ENCODE peak calls at places on chromosome 1, in six cellular contexts. Q is left lung; E is CD4-positive, CD25-positive, alpha-beta regulatory T cell; L is pancreas; N is mucosa of descending colon; U is DND-41. H is an unnamed sample. For H3K4me1, the result is how much of the 10 kb centered on the place peaks cover.

GRCh38 chr1:3579626-3580025 is 31.7 kb downstream of the MEGF6 start:
- DNase-seq in U (no peak), N (no peak), E (no peak), Q (no peak), L (no peak), H (no peak)

GRCh38 chr1:48236716-48237470 is 14.4 kb downstream of the SLC5A9 start:
- DNase-seq in U (no peak), L (no peak), Q (no peak), E (peak), N (no peak), H (no peak)

GRCh38 chr1:113094506-113094905 is 21.5 kb downstream of the LRIG2 start:
- DNase-seq in L (no peak), N (no peak), U (no peak), E (no peak), Q (no peak), H (no peak)

GRCh38 chr1:69410893-69411292 is 156.8 kb upstream of the LRRC7 start:
- DNase-seq in L (no peak), Q (no peak), N (no peak), E (no peak), U (no peak), H (no peak)

GRCh38 chr1:219081943-219082925 is 91.4 kb upstream of the LYPLAL1 start:
- DNase-seq in Q (peak), N (no peak), E (no peak), L (no peak), U (no peak), H (no peak)

GRCh38 chr1:9942399-9942938 is 722 bp downstream of the LZIC start:
- DNase-seq in Q (no peak), E (peak), N (no peak), U (peak), L (peak), H (peak)

GRCh38 chr1:18965206-18966173 is 9.0 kb upstream of the IFFO2 start:
- DNase-seq in Q (no peak), L (no peak), E (no peak), N (no peak), U (no peak), H (no peak)

GRCh38 chr1:119209943-119210342 is 69.5 kb upstream of the WARS2 start:
- DNase-seq in E (no peak), U (no peak), L (no peak), N (no peak), Q (no peak), H (no peak)

GRCh38 chr1:159867322-159868064 is 5.0 kb upstream of the VSIG8 start:
- DNase-seq in N (peak), L (peak), E (no peak), Q (no peak), U (no peak), H (no peak)

GRCh38 chr1:50272923-50273322 is 150.3 kb downstream of the DMRTA2 start:
- DNase-seq in N (no peak), E (no peak), Q (no peak), U (no peak), L (no peak), H (no peak)

GRCh38 chr1:45414746-45415145 is 74.5 kb upstream of the MUTYH start:
- DNase-seq in Q (no peak), U (no peak), N (no peak), E (no peak), L (no peak), H (no peak)

GRCh38 chr1:179599623-179600249 is 8.1 kb downstream of the TDRD5 start:
- DNase-seq in N (no peak), U (no peak), L (no peak), E (no peak), Q (no peak), H (no peak)

GRCh38 chr1:26094677-26095383 is 16.8 kb upstream of the PDIK1L start:
- DNase-seq in U (no peak), E (no peak), Q (no peak), L (peak), N (no peak), H (no peak)

GRCh38 chr1:244371294-244372141 is 80.2 kb downstream of the ADSS2 start:
- DNase-seq in Q (no peak), L (no peak), U (peak), E (no peak), N (no peak), H (no peak)

GRCh38 chr1:79259390-79260336 is 253.1 kb upstream of the ADGRL4 start:
- DNase-seq in E (no peak), Q (no peak), L (no peak), U (no peak), N (no peak), H (no peak)

GRCh38 chr1:226882631-226883409 is 12.4 kb downstream of the PSEN2 start:
- DNase-seq in L (no peak), U (peak), E (peak), Q (no peak), N (no peak), H (no peak)

GRCh38 chr1:25549273-25550154 is 6.1 kb downstream of the LDLRAP1 start:
- DNase-seq in E (peak), Q (peak), N (peak), U (no peak), L (peak), H (peak)

GRCh38 chr1:65420590-65421340 is at the start of the genes LEPR and LEPROT:
- DNase-seq in E (peak), Q (no peak), L (no peak), U (peak), N (no peak), H (no peak)

GRCh38 chr1:112537451-112537850 is 28.7 kb downstream of the WNT2B start:
- DNase-seq in N (no peak), Q (no peak), E (no peak), L (no peak), U (no peak), H (no peak)

GRCh38 chr1:156691216-156691615 is 14.0 kb upstream of the NES start:
- DNase-seq in N (no peak), U (no peak), Q (peak), L (no peak), E (no peak), H (no peak)

GRCh38 chr1:201650608-201650933 is 111.6 kb downstream of the NAV1 start:
- DNase-seq in E (no peak), Q (no peak), U (no peak), L (no peak), N (no peak), H (no peak)

GRCh38 chr1:112172294-112172882 is 182.9 kb upstream of the KCND3 start:
- DNase-seq in Q (no peak), N (no peak), L (peak), U (peak), E (no peak), H (no peak)

GRCh38 chr1:160284220-160284781 is 632 bp downstream of the PEX19 start:
- DNase-seq in L (no peak), U (no peak), E (no peak), N (peak), Q (no peak), H (no peak)

GRCh38 chr1:234866007-234866866 is 256.3 kb upstream of the IRF2BP2 start:
- DNase-seq in N (no peak), Q (no peak), E (no peak), L (peak), U (no peak), H (no peak)

GRCh38 chr1:46723901-46724300 is 5.0 kb upstream of the EFCAB14 start:
- DNase-seq in L (no peak), Q (peak), E (no peak), U (no peak), N (no peak), H (no peak)

DNA sequence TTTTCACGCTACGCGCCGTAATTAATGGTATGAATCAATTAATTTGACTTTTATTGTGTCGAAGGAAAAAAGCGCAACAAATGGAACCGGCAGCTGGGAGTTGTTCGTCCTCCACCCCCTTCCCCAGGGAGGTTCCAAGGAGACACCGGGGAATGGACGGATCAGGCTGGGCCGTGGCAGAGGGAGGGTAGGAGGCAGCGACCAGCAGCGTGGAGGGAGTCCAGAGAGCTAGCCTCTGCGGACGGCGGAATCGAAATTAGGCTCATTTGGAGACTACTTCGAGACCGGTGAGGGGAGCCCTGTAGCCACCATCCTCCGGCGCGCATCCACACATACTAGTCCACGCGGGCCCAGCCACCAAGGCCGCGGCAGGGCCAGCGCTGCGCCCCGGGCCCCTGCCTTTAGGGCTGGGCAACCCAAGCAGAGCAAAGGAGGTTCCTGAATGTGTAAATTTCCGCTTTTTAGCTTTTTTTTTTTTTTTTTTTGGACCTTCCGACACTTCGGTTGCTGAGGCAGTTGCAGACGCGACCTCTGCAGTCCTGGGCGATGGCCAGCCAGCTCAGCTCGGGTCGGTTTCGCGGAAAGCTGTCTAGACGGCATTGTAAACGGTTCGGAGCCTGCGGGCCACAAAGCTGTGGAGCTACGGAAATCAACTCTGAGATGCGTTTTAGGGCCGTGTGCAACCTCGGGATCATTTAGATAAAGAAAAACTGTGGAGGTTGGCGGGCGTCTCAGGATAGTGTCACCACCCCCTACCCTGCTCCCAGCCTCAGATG is 2.2 kb upstream of the FOXD3 start:
- DNase-seq in E (peak), L (no peak), Q (no peak), N (peak), U (no peak), H (no peak)
- H3K4me1 ChIP-seq in E (under half), L (under half), Q (under half), N (under half), U (under half), H (under half)

GRCh38 chr1:42957229-42957879 is 1.3 kb downstream of the SLC2A1 start:
- DNase-seq in U (peak), N (peak), E (no peak), Q (no peak), L (no peak), H (no peak)
- H3K4me1 ChIP-seq in U (half or more), N (under half), E (half or more), Q (under half), L (under half), H (half or more)

DNA sequence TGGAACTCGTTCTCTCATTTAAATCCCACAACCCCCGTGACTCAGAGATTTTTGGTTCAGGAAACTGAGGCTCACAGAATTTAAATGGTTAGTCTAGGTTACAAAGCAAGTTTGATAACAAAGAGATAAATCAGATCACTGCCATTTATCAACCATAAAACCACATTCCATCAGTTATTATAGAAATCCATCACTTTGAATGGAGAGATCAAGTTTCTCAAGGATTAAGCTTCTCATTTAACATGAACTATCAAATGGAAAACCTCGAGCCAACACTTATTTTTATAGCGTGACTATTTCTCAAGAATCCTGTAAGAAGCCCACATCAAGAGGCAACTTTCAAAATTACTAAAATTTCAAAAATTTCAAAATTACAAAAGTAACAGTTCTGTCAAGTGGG is 11.9 kb downstream of the WLS start:
- DNase-seq in N (no peak), U (no peak), E (no peak), Q (no peak), L (no peak), H (no peak)
- H3K4me1 ChIP-seq in N (under half), U (under half), E (under half), Q (under half), L (under half), H (under half)

GRCh38 chr1:154327466-154328317 is 2.4 kb downstream of the ATP8B2 start:
- DNase-seq in U (peak), N (no peak), L (no peak), E (peak), Q (no peak), H (peak)
- H3K4me1 ChIP-seq in U (under half), N (under half), L (under half), E (half or more), Q (under half), H (half or more)

DNA sequence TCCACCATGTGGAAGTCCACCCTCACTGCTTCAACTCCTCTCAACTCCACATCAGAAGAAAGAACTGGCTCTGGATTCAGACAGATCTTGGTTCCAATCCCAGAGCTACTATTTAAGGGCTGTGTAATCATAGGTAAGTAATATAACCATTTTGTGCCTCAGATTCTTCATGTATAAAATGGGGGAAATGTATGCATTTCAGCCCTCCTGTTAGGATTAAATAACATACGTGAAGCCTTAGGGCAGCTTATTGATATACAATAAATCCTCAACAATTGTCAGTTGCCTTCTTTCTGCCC is 23.3 kb downstream of the OTUD7B start:
- DNase-seq in Q (no peak), E (no peak), L (no peak), N (no peak), U (no peak), H (no peak)
- H3K4me1 ChIP-seq in Q (under half), E (under half), L (under half), N (under half), U (under half), H (under half)

GRCh38 chr1:67464058-67464457 is 33.9 kb upstream of the SERBP1 start:
- DNase-seq in L (no peak), Q (no peak), E (no peak), N (no peak), U (no peak), H (no peak)

GRCh38 chr1:67459068-67459467 is 28.9 kb upstream of the SERBP1 start:
- DNase-seq in U (no peak), Q (no peak), N (no peak), E (no peak), L (no peak), H (no peak)

GRCh38 chr1:67458663-67459062 is 28.5 kb upstream of the SERBP1 start:
- DNase-seq in Q (no peak), E (no peak), L (no peak), U (no peak), N (no peak), H (no peak)

GRCh38 chr1:67463298-67463960 is 33.2 kb upstream of the SERBP1 start:
- DNase-seq in L (no peak), E (no peak), U (no peak), Q (no peak), N (no peak), H (no peak)

DNA sequence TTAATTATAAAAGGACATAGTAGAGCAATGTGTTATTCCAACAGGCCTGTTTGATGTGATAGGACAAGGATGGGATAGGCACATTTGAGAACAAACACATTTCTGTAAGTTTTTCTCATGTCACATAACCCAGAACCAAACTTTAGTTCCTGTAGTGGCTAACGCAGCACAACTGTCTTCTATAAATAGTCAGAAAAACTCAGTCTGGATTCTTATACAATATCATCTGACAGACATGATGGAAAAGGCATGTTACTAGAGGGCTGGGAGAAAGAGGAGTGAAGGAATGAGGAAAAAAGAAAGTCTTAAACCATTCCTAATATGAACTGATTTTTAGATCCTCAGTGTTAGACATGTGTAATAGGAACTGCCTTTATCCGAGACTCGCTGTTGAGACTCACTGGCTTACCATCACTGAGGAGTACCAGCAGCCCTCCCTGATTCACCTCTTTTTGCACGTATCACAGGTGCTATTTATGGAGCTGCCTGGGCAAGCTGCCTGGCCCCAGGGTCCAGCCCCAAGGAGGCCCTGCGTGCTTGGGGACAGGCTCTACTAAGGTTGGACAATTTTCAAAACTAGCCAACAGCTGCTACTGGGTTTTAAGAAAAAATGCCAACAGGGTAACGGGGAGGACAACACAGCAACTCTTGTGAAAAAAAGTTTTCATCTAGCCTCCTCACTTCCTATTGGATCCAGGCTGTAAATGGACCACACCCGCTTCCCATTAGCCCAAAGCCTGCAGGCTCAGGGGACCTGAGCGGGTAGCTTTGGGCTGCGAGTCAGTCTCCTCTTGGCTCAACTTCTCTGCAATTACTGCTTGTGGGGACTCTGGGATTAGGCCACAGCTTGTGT is 30.7 kb upstream of the SERBP1 start:
- DNase-seq in U (no peak), N (no peak), Q (no peak), L (no peak), E (no peak), H (no peak)
- H3K4me1 ChIP-seq in U (under half), N (under half), Q (under half), L (under half), E (under half), H (under half)

GRCh38 chr1:30896905-30897304 is 11.7 kb downstream of the SDC3 start:
- DNase-seq in U (no peak), L (no peak), Q (no peak), N (no peak), E (no peak), H (no peak)
- H3K4me1 ChIP-seq in U (under half), L (under half), Q (under half), N (under half), E (under half), H (under half)